ENCODE peak calls at places on chromosome 2, in four cellular contexts. K, B, U and D are unnamed samples. For H3K4me1, the result is how much of the 10 kb centered on the place peaks cover.

GRCh38 chr2:17373041-17373440 is 145.2 kb downstream of the RAD51AP2 start:
- DNase-seq in U (no peak), B (no peak), K (no peak), D (no peak)

GRCh38 chr2:64062840-64063239 is 43.6 kb upstream of the VPS54 start:
- DNase-seq in U (no peak), K (no peak), B (peak), D (no peak)

GRCh38 chr2:221969087-221969829 is 329.5 kb downstream of the PAX3 start:
- DNase-seq in B (peak), U (peak), K (no peak), D (no peak)

GRCh38 chr2:10079192-10079930 is 850 bp downstream of the CYS1 start:
- DNase-seq in K (peak), B (no peak), U (no peak), D (no peak)

GRCh38 chr2:217099561-217099960 is 239.7 kb upstream of the TNP1 start:
- DNase-seq in B (no peak), U (no peak), K (no peak), D (no peak)

GRCh38 chr2:109098251-109098920 is 30.6 kb upstream of the SH3RF3 start:
- DNase-seq in B (no peak), K (no peak), U (no peak), D (no peak)

GRCh38 chr2:68428132-68428531 is 39.0 kb downstream of the FBXO48 start:
- DNase-seq in U (no peak), K (no peak), B (no peak), D (no peak)

GRCh38 chr2:236173734-236174607 is 5.8 kb upstream of the GBX2 start:
- DNase-seq in K (no peak), B (no peak), U (no peak), D (no peak)

GRCh38 chr2:189685540-189686229 is 11.2 kb downstream of the ANKAR start:
- DNase-seq in K (peak), U (peak), B (no peak), D (no peak)

GRCh38 chr2:228681426-228681825 is 499.9 kb upstream of the SPHKAP start:
- DNase-seq in B (peak), K (no peak), U (no peak), D (no peak)

GRCh38 chr2:18583905-18584607 is 5.3 kb downstream of the NT5C1B start:
- DNase-seq in B (no peak), U (no peak), K (no peak), D (no peak)

GRCh38 chr2:5868891-5869400 is 176.8 kb downstream of the SOX11 start:
- DNase-seq in K (no peak), U (no peak), B (no peak), D (no peak)

GRCh38 chr2:25339791-25340339 is 1.9 kb downstream of the DNMT3A start:
- DNase-seq in B (peak), U (peak), K (no peak), D (peak)

GRCh38 chr2:175535631-175536030 is 354.1 kb upstream of the ATP5MC3 start:
- DNase-seq in K (no peak), B (no peak), U (no peak), D (no peak)

GRCh38 chr2:71748227-71748626 is 294.9 kb downstream of the DYSF start:
- DNase-seq in B (peak), U (no peak), K (no peak), D (no peak)

GRCh38 chr2:15809504-15809903 is 130.8 kb upstream of the MYCN start:
- DNase-seq in U (no peak), B (no peak), K (no peak), D (no peak)

GRCh38 chr2:187550797-187551306 is 3.4 kb downstream of the TFPI start:
- DNase-seq in B (no peak), K (no peak), U (no peak), D (no peak)
- H3K4me1 ChIP-seq in B (under half), K (half or more), U (under half), D (under half)

DNA sequence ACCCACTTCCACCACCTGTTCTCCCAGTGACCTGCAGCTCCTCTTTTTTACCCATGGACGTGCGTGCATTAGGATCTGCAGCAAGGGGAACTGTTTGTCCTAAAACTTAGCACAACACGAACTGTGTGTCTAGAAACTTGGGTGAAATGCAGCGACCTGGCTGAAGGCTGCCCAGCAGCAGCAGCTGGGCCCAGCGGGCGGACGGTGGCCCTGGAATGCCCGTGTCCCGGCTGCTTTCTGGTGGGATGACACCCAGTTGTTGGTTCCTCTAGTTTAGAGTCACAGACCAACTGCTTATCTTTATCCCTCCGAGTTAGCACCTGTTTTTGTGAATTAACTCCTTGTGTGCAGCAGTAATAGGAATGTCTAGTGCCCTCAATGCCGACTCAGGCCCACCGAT is 61.9 kb upstream of the PXDN start:
- DNase-seq in U (no peak), B (no peak), K (no peak), D (peak)
- H3K4me1 ChIP-seq in U (under half), B (under half), K (under half), D (under half)

GRCh38 chr2:62785810-62786593 is 80.5 kb downstream of the EHBP1 start:
- DNase-seq in K (no peak), U (no peak), B (no peak), D (no peak)

GRCh38 chr2:62784341-62784740 is 78.8 kb downstream of the EHBP1 start:
- DNase-seq in K (no peak), U (no peak), B (no peak), D (no peak)

GRCh38 chr2:62785216-62785615 is 79.7 kb downstream of the EHBP1 start:
- DNase-seq in B (no peak), U (no peak), K (no peak), D (no peak)

GRCh38 chr2:62787381-62787780 is 81.9 kb downstream of the EHBP1 start:
- DNase-seq in U (no peak), B (no peak), K (no peak), D (no peak)

GRCh38 chr2:62783679-62784078 is 78.2 kb downstream of the EHBP1 start:
- DNase-seq in B (no peak), K (no peak), U (no peak), D (no peak)
- H3K4me1 ChIP-seq in B (under half), K (under half), U (under half), D (under half)

GRCh38 chr2:239441724-239442123 is 40.9 kb upstream of the HDAC4 start:
- DNase-seq in U (no peak), B (no peak), K (peak), D (no peak)

GRCh38 chr2:239440511-239440959 is 39.7 kb upstream of the HDAC4 start:
- DNase-seq in U (no peak), K (peak), B (no peak), D (no peak)

GRCh38 chr2:239439383-239440315 is 38.8 kb upstream of the HDAC4 start:
- DNase-seq in K (peak), B (no peak), U (no peak), D (no peak)

GRCh38 chr2:239442192-239442591 is 41.4 kb upstream of the HDAC4 start:
- DNase-seq in U (no peak), B (no peak), K (no peak), D (no peak)

DNA sequence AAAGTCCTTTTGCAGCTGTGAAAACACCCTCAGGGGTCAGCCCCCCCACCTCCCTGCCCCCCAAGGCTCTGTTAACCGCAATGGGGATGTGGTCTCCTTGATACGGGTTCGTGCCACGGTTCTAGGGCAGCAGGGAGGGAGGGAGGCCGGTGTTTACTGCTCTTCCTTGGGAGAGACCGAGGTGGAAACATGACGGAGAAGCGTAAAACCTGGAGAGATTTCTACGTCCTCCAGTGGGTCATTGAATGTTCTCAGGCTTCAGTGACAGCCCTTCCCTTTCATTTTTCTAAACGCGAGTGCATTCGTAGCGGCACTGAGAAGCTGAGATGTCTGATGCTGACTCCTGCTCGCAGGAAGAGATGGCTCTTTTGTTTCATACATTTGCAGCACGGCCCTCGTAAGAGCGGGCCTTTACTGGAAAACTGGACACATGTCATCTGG is 40.5 kb upstream of the HDAC4 start:
- DNase-seq in B (no peak), U (no peak), K (peak), D (no peak)
- H3K4me1 ChIP-seq in B (under half), U (under half), K (under half), D (under half)

GRCh38 chr2:143255899-143256298 is 126.7 kb downstream of the ARHGAP15 start:
- DNase-seq in B (no peak), K (no peak), U (no peak), D (no peak)
- H3K4me1 ChIP-seq in B (under half), K (under half), U (under half), D (under half)

DNA sequence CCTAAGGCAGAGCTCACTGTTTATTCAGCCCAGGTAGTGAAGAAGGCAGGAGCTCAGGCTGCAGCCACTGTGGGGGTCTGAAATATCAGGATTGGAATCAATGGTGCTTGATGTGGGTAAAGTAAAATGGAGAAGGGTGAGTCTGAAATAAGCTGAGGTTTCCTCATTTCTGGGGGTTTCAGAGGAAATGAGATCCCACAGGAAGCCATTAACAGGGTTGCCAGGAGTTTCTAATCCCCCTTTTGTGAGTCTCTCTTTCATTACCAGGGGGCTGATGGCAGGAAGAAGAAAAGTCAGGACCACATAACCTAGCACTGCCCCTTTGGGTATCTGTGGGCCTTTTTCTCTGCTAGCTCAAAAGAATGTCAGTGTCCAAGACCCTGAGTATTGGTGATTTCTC is 55.9 kb downstream of the LBH start:
- DNase-seq in K (no peak), B (no peak), U (no peak), D (no peak)
- H3K4me1 ChIP-seq in K (under half), B (under half), U (under half), D (under half)

DNA sequence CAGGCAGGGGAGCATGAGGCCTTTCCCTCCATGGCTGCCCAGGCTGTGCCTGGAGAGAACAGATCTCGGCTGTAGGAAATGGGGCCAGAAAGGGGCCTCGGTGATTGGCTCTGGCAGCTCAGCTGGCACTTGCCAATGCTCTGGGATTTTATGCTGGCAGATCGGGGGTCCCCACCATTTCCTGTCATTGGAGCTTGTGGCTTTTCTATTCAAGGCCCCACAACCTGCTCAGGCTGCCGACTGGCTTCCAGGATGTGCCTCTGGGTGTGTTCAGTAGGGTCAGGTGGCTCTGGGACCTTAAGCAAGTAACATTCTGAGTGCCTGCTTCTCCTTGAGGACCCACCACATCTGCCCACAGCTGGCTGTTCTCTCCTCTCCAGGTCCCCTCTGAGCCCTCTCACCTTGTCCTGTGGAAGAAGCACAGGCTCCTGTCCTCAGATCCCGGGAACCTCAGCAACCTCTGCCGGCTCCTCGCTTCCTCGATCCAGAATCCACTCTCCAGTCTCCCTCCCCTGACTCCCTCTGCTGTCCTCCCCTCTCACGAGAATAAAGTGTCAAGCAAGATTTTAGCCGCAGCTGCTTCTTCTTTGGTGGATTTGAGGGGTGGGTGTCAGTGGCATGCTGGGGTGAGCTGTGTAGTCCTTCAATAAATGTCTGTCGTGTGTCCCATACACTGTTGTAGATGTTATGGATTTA is 4.2 kb downstream of the GNLY start:
- DNase-seq in B (no peak), U (no peak), K (no peak), D (no peak)
- H3K4me1 ChIP-seq in B (under half), U (under half), K (under half), D (under half)

DNA sequence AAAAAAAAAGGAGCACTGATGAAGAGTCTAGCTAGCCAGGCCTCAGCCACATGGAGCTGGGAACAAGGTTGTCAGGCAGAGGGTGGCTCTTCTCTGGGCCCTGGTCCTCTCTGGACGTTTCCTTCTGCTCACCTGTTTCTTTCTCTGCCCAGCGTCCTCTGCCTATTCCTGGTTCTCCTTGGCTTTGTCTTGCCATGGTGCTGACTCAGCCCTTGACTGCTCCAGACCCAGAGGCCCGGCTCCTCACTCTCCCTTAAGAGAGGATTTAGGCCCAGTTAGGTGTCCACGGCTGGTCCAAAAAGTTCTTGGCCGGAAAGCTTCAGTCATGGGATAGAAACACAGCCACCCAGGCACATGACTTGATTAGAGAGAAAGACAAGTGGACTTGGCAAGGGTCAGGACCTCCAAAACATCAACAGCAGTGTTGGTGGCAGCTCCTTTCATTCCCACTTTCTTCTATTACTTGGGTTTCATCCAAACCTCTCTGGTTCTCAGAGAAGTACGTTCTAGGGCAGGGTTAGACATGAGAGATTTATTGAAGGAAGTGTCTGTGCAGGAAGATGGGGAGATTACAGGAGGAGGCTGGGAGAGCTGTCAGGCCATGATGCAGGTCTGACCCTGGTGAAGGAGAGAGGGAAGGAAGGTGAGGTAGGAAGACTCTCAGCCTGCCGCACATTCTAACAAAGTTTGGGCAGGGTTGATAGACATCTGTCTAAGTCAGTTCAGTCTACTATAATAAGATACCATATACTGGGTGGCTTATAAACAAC is 14.5 kb upstream of the ATG16L1 start:
- DNase-seq in K (no peak), U (no peak), B (no peak), D (no peak)
- H3K4me1 ChIP-seq in K (under half), U (under half), B (under half), D (under half)

GRCh38 chr2:47072018-47072691 is 83.0 kb downstream of the STPG4 start:
- DNase-seq in B (peak), U (no peak), K (peak), D (peak)
- H3K4me1 ChIP-seq in B (under half), U (half or more), K (half or more), D (under half)